ENCODE peak calls at places on chromosome 3, in seven cellular contexts. Q is GM10248; X is CD4-positive, alpha-beta T cell; U is fibroblast of gingiva; L is NCI-H2171; K is RWPE1; G is NCI-H1092. O is an unnamed sample.

GRCh38 chr3:24137958-24138875 is 193.1 kb downstream of the NR1D2 start:
- DNase-seq in Q (no peak), X (no peak), U (no peak), L (no peak), K (peak), G (peak), O (no peak)

GRCh38 chr3:141286856-141287255 is 55.2 kb downstream of the PXYLP1 start:
- DNase-seq in Q (peak), X (no peak), U (no peak), L (no peak), K (no peak), G (no peak), O (no peak)

GRCh38 chr3:40173291-40173710 is 136.2 kb upstream of the EIF1B start:
- DNase-seq in Q (no peak), X (no peak), U (no peak), L (no peak), K (no peak), G (no peak), O (no peak)

GRCh38 chr3:147977001-147977400 is 567.8 kb downstream of the ZIC1 start:
- DNase-seq in Q (no peak), X (no peak), U (no peak), L (no peak), K (no peak), G (no peak), O (no peak)

GRCh38 chr3:76753599-76753998 is 286.3 kb upstream of the ROBO2 start:
- DNase-seq in Q (no peak), X (no peak), U (no peak), L (peak), K (no peak), G (no peak), O (no peak)

GRCh38 chr3:192940129-192940528 is 22.5 kb upstream of the MB21D2 start:
- DNase-seq in Q (no peak), X (no peak), U (no peak), L (no peak), K (peak), G (no peak), O (no peak)

GRCh38 chr3:186187876-186188275 is 79.0 kb upstream of the ETV5 start:
- DNase-seq in Q (no peak), X (no peak), U (no peak), L (no peak), K (no peak), G (no peak), O (no peak)

GRCh38 chr3:126582286-126582685 is 23.6 kb upstream of the C3orf22 start:
- DNase-seq in Q (no peak), X (no peak), U (no peak), L (peak), K (no peak), G (no peak), O (no peak)

GRCh38 chr3:188170461-188171459 is 16.8 kb downstream of the LPP start:
- DNase-seq in Q (no peak), X (peak), U (no peak), L (no peak), K (peak), G (no peak), O (no peak)

GRCh38 chr3:112471926-112472325 is 27.3 kb downstream of the BTLA start:
- DNase-seq in Q (no peak), X (no peak), U (no peak), L (no peak), K (no peak), G (no peak), O (no peak)

GRCh38 chr3:33433843-33434242 is 6.4 kb downstream of the UBP1 start:
- DNase-seq in Q (no peak), X (no peak), U (peak), L (no peak), K (no peak), G (no peak), O (no peak)

GRCh38 chr3:10531031-10531430 is 25.6 kb upstream of the ATP2B2 start:
- DNase-seq in Q (no peak), X (no peak), U (no peak), L (no peak), K (no peak), G (no peak), O (no peak)

GRCh38 chr3:124768812-124769211 is 38.6 kb downstream of the UMPS start:
- DNase-seq in Q (peak), X (no peak), U (no peak), L (no peak), K (peak), G (no peak), O (peak)

GRCh38 chr3:117868766-117869165 is 1159.2 kb downstream of the TUSC7 start:
- DNase-seq in Q (no peak), X (no peak), U (peak), L (no peak), K (no peak), G (no peak), O (no peak)

GRCh38 chr3:42118762-42119361 is 27.7 kb downstream of the TRAK1 start:
- DNase-seq in Q (peak), X (no peak), U (no peak), L (no peak), K (peak), G (no peak), O (no peak)

O was measured in H54.